ENCODE peak calls at places on chromosomes 13 and 19, in seven cellular contexts. Z is NCI-H1105; V is activated naive CD8-positive, alpha-beta T cell treated with anti-CD3 and anti-CD28 coated beads for 36 hours; J is small intestine; Q is thoracic aorta; G is activated T-cell treated with anti-CD3 and anti-CD28 coated beads, Interleukin-2, amount 50 U/mL, for 72 hours; P is stimulated activated CD8-positive, alpha-beta memory T cell treated with anti-CD3 and anti-CD28 coated beads, Interleukin-7, amount 100 ng/mL, for 1 hour. U is an unnamed sample.

GRCh38 chr13:66748712-66749111 is 481.4 kb downstream of the PCDH9 start:
- DNase-seq in Z (no peak), V (no peak), J (no peak), Q (no peak), G (no peak), P (no peak), U (no peak)

GRCh38 chr13:113411216-113412023 is 41.9 kb downstream of the ADPRHL1 start:
- DNase-seq in Z (no peak), V (no peak), J (no peak), Q (peak), G (no peak), P (no peak), U (no peak)

GRCh38 chr13:31912641-31913401 is 118.8 kb upstream of the FRY start:
- DNase-seq in Z (no peak), V (no peak), J (no peak), Q (no peak), G (no peak), P (no peak), U (no peak)

GRCh38 chr19:22882797-22883196 is 50.7 kb downstream of the ZNF723 start:
- DNase-seq in Z (peak), V (no peak), J (peak), Q (no peak), G (peak), P (no peak), U (no peak)

GRCh38 chr19:3466630-3467029 is 13.7 kb downstream of the SMIM24 start:
- DNase-seq in Z (no peak), V (no peak), J (no peak), Q (peak), G (no peak), P (no peak), U (no peak)

GRCh38 chr13:100234006-100234405 is 145.1 kb downstream of the PCCA start:
- DNase-seq in Z (peak), V (no peak), J (no peak), Q (no peak), G (no peak), P (no peak), U (no peak)

GRCh38 chr19:46133101-46133627 is 8.7 kb upstream of the IGFL3 start:
- DNase-seq in Z (peak), V (no peak), J (peak), Q (no peak), G (no peak), P (no peak), U (no peak)

GRCh38 chr19:42108527-42109389 is 23.5 kb downstream of the POU2F2 start:
- DNase-seq in Z (peak), V (peak), J (peak), Q (no peak), G (peak), P (peak), U (peak)

GRCh38 chr13:39665763-39666162 is 10.3 kb downstream of the COG6 start:
- DNase-seq in Z (peak), V (no peak), J (no peak), Q (no peak), G (no peak), P (no peak), U (no peak)

GRCh38 chr13:100584901-100585300 is 3.7 kb downstream of the GGACT start:
- DNase-seq in Z (no peak), V (peak), J (no peak), Q (no peak), G (no peak), P (no peak), U (no peak)

GRCh38 chr13:43110036-43110435 is 86.7 kb downstream of the DNAJC15 start:
- DNase-seq in Z (no peak), V (no peak), J (no peak), Q (no peak), G (no peak), P (no peak), U (no peak)

GRCh38 chr19:2790557-2791271 is 5.4 kb downstream of the THOP1 start:
- DNase-seq in Z (no peak), V (no peak), J (no peak), Q (no peak), G (no peak), P (no peak), U (no peak)

GRCh38 chr13:80339578-80339840 is 1.4 kb downstream of the SPRY2 start:
- DNase-seq in Z (no peak), V (no peak), J (no peak), Q (no peak), G (no peak), P (no peak), U (no peak)

GRCh38 chr13:48578516-48579166 is 45.8 kb upstream of the RCBTB2 start:
- DNase-seq in Z (no peak), V (no peak), J (no peak), Q (no peak), G (no peak), P (no peak), U (no peak)

GRCh38 chr13:30192320-30193093 is 114.8 kb downstream of the KATNAL1 start:
- DNase-seq in Z (no peak), V (no peak), J (peak), Q (no peak), G (no peak), P (no peak), U (no peak)

GRCh38 chr19:41707502-41707812 is 969 bp upstream of the CEACAM5 start:
- DNase-seq in Z (no peak), V (no peak), J (no peak), Q (no peak), G (no peak), P (no peak), U (no peak)

GRCh38 chr19:21434967-21435544 is 38.1 kb downstream of the ZNF493 start:
- DNase-seq in Z (no peak), V (no peak), J (no peak), Q (no peak), G (no peak), P (no peak), U (no peak)

GRCh38 chr19:29519931-29520330 is 5.9 kb upstream of the VSTM2B start:
- DNase-seq in Z (no peak), V (no peak), J (no peak), Q (no peak), G (no peak), P (no peak), U (no peak)

GRCh38 chr13:51523082-51523518 is 61.2 kb upstream of the WDFY2 start:
- DNase-seq in Z (no peak), V (peak), J (no peak), Q (no peak), G (peak), P (no peak), U (peak)

GRCh38 chr19:18093439-18094161 is 4.0 kb upstream of the MAST3 start:
- DNase-seq in Z (no peak), V (no peak), J (no peak), Q (no peak), G (no peak), P (no peak), U (no peak)

U was measured in effector memory CD8-positive, alpha-beta T cell.